ENCODE peak calls at places on chromosome 3, in six cellular contexts. One of them, this sample, is unnamed. For H4K20me1 and H3K9me2, the result is how much of the 10 kb centered on the place peaks cover.

GRCh38 chr3:8525893-8526292 is 24.3 kb downstream of the LMCD1 start:
- DNase-seq in MM.1S: no peak
- DNase-seq in hepatocyte: no peak
- DNase-seq in Karpas-422: no peak
- DNase-seq in HCT116: no peak
- DNase-seq in GM23248: no peak
- DNase-seq in this sample: no peak

GRCh38 chr3:28915711-28916481 is 365.0 kb upstream of the RBMS3 start:
- DNase-seq in MM.1S: peak
- DNase-seq in hepatocyte: peak
- DNase-seq in Karpas-422: no peak
- DNase-seq in HCT116: peak
- DNase-seq in GM23248: peak
- DNase-seq in this sample: peak

GRCh38 chr3:192091831-192092230 is 630.9 kb downstream of the PYDC2 start:
- DNase-seq in MM.1S: no peak
- DNase-seq in hepatocyte: no peak
- DNase-seq in Karpas-422: no peak
- DNase-seq in HCT116: no peak
- DNase-seq in GM23248: no peak
- DNase-seq in this sample: no peak

GRCh38 chr3:143973352-143974021 is 1.9 kb downstream of the DIPK2A start:
- DNase-seq in MM.1S: no peak
- DNase-seq in hepatocyte: peak
- DNase-seq in Karpas-422: no peak
- DNase-seq in HCT116: no peak
- DNase-seq in GM23248: peak
- DNase-seq in this sample: no peak

GRCh38 chr3:112002458-112002971 is 3.8 kb downstream of the TAGLN3 start:
- DNase-seq in MM.1S: no peak
- DNase-seq in hepatocyte: no peak
- DNase-seq in Karpas-422: no peak
- DNase-seq in HCT116: no peak
- DNase-seq in GM23248: peak
- DNase-seq in this sample: no peak

GRCh38 chr3:69161587-69162196 is 39.3 kb upstream of the LMOD3 start:
- DNase-seq in MM.1S: peak
- DNase-seq in hepatocyte: peak
- DNase-seq in Karpas-422: peak
- DNase-seq in HCT116: peak
- DNase-seq in GM23248: peak
- DNase-seq in this sample: peak

GRCh38 chr3:13072239-13073041 is 789 bp downstream of the IQSEC1 start:
- DNase-seq in MM.1S: peak
- DNase-seq in hepatocyte: no peak
- DNase-seq in Karpas-422: peak
- DNase-seq in HCT116: no peak
- DNase-seq in GM23248: no peak
- DNase-seq in this sample: peak

GRCh38 chr3:8509961-8510360 is 8.3 kb downstream of the LMCD1 start:
- DNase-seq in MM.1S: no peak
- DNase-seq in hepatocyte: no peak
- DNase-seq in Karpas-422: no peak
- DNase-seq in HCT116: peak
- DNase-seq in GM23248: peak
- DNase-seq in this sample: no peak

GRCh38 chr3:48459773-48460516 is 13.4 kb downstream of the ATRIP start:
- DNase-seq in MM.1S: no peak
- DNase-seq in hepatocyte: no peak
- DNase-seq in Karpas-422: no peak
- DNase-seq in HCT116: no peak
- DNase-seq in GM23248: no peak
- DNase-seq in this sample: no peak

GRCh38 chr3:179563298-179563934 is 690 bp downstream of the ACTL6A start:
- DNase-seq in MM.1S: peak
- DNase-seq in hepatocyte: peak
- DNase-seq in Karpas-422: peak
- DNase-seq in HCT116: peak
- DNase-seq in GM23248: peak
- DNase-seq in this sample: peak

GRCh38 chr3:73049319-73049718 is 12.1 kb upstream of the EBLN2 start:
- DNase-seq in MM.1S: no peak
- DNase-seq in hepatocyte: no peak
- DNase-seq in Karpas-422: no peak
- DNase-seq in HCT116: no peak
- DNase-seq in GM23248: no peak
- DNase-seq in this sample: no peak
- H4K20me1 ChIP-seq in MM.1S: under half
- H4K20me1 ChIP-seq in hepatocyte: half or more
- H4K20me1 ChIP-seq in Karpas-422: under half
- H4K20me1 ChIP-seq in HCT116: under half
- H4K20me1 ChIP-seq in GM23248: under half
- H4K20me1 ChIP-seq in this sample: under half

DNA sequence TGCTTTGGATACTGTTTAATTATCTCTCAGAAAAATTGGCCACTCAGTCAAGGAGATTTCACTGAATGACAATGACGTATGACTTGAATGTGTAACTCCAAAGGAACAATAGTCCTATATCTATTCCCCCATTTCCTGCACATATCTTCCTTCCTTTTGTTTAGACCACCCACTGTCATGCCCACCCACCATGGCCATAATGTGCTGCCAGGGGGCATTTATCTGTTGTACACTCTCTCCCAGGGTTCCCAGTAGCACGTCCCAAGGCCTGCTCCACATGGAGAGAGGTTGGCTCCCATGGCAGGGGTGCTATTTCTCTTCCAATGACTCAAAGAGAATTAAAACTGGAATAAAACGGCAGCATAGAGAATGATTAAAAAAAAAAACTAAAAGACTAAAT is 36.8 kb upstream of the CTNNB1 start:
- DNase-seq in MM.1S: no peak
- DNase-seq in hepatocyte: no peak
- DNase-seq in Karpas-422: no peak
- DNase-seq in HCT116: no peak
- DNase-seq in GM23248: no peak
- DNase-seq in this sample: no peak
- H3K9me2 ChIP-seq in MM.1S: under half
- H3K9me2 ChIP-seq in hepatocyte: under half
- H3K9me2 ChIP-seq in Karpas-422: under half
- H3K9me2 ChIP-seq in HCT116: under half
- H3K9me2 ChIP-seq in GM23248: under half
- H3K9me2 ChIP-seq in this sample: under half

DNA sequence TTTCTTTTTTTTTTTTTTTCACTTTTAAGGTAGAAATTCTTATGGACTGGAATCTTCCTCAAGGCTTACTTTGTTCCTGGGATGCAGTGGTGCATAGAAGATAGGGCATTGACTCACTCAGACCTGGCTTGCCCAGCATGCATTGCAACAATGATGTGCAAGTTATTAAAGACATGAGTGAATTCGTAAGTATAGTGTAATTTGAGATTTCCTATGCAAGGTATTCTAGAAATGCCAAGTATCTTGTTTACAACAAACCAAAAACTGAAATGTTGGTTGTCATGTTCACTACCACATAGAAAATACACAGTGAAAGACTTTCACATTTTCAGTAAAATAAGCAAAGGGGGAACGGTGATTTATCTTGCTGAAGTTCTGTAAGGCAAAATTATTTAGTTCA is 56.5 kb upstream of the FNDC3B start:
- DNase-seq in MM.1S: no peak
- DNase-seq in hepatocyte: peak
- DNase-seq in Karpas-422: no peak
- DNase-seq in HCT116: no peak
- DNase-seq in GM23248: peak
- DNase-seq in this sample: no peak
- H4K20me1 ChIP-seq in MM.1S: under half
- H4K20me1 ChIP-seq in hepatocyte: under half
- H4K20me1 ChIP-seq in Karpas-422: under half
- H4K20me1 ChIP-seq in HCT116: under half
- H4K20me1 ChIP-seq in GM23248: under half
- H4K20me1 ChIP-seq in this sample: under half

GRCh38 chr3:41163399-41163798 is 35.9 kb upstream of the CTNNB1 start:
- DNase-seq in MM.1S: no peak
- DNase-seq in hepatocyte: peak
- DNase-seq in Karpas-422: no peak
- DNase-seq in HCT116: no peak
- DNase-seq in GM23248: no peak
- DNase-seq in this sample: no peak

GRCh38 chr3:41162981-41163380 is 36.3 kb upstream of the CTNNB1 start:
- DNase-seq in MM.1S: no peak
- DNase-seq in hepatocyte: no peak
- DNase-seq in Karpas-422: no peak
- DNase-seq in HCT116: no peak
- DNase-seq in GM23248: no peak
- DNase-seq in this sample: no peak

GRCh38 chr3:41169038-41169437 is 30.3 kb upstream of the CTNNB1 start:
- DNase-seq in MM.1S: no peak
- DNase-seq in hepatocyte: peak
- DNase-seq in Karpas-422: no peak
- DNase-seq in HCT116: no peak
- DNase-seq in GM23248: peak
- DNase-seq in this sample: no peak

GRCh38 chr3:41167722-41168497 is 31.4 kb upstream of the CTNNB1 start:
- DNase-seq in MM.1S: no peak
- DNase-seq in hepatocyte: no peak
- DNase-seq in Karpas-422: no peak
- DNase-seq in HCT116: no peak
- DNase-seq in GM23248: no peak
- DNase-seq in this sample: no peak

DNA sequence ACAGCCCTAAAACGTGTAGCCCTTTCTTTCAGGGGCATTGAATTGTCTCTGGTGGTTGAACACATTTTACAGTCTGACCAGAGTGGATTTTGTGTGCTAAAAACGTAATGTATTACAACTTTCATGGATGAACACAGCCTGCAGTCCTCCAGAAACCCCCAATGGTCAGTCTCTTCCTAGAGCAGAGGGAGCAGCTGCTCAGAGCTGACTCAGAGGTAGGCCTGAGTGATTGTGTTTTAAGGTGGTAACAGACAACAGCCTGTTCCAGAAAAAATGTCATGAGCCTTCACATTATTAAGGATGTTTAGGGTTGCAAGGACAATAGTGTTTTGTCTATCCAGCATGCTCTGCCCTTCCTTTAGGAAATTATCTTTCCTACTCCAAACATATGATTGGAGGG is 34.5 kb upstream of the CTNNB1 start:
- DNase-seq in MM.1S: no peak
- DNase-seq in hepatocyte: no peak
- DNase-seq in Karpas-422: no peak
- DNase-seq in HCT116: no peak
- DNase-seq in GM23248: no peak
- DNase-seq in this sample: no peak
- H3K9me2 ChIP-seq in MM.1S: under half
- H3K9me2 ChIP-seq in hepatocyte: under half
- H3K9me2 ChIP-seq in Karpas-422: under half
- H3K9me2 ChIP-seq in HCT116: under half
- H3K9me2 ChIP-seq in GM23248: under half
- H3K9me2 ChIP-seq in this sample: under half